ENCODE peak calls at places on chromosome 21, in five cellular contexts. L is IMR-90, J is mesenchymal stem cell, Y is neuronal stem cell, K is H1. T is an unnamed sample.
A peak's percentile ranks its signal among the peaks of the same experiment; 100 is the strongest.

GRCh38 chr21:34037009-34037408 is 36.4 kb upstream of the MRPS6 start:
- DNase-seq in K (no peak), Y (no peak), L (no peak), J (no peak), T (no peak)

GRCh38 chr21:17585875-17586450 is 26.7 kb downstream of the BTG3 start:
- DNase-seq in L (peak; percentile 62), J (peak; percentile 59), K (no peak), Y (peak; percentile 15), T (no peak)

GRCh38 chr21:18549214-18549905 is 145.8 kb upstream of the TMPRSS15 start:
- DNase-seq in L (no peak), Y (no peak), K (no peak), J (no peak), T (no peak)

GRCh38 chr21:27423906-27424595 is 457.2 kb upstream of the ADAMTS5 start:
- DNase-seq in Y (no peak), L (peak; percentile 69), K (peak; percentile 73), J (peak; percentile 37), T (peak; percentile 55)

GRCh38 chr21:25457946-25458345 is 149.3 kb downstream of the MRPL39 start:
- DNase-seq in K (no peak), L (no peak), Y (no peak), J (no peak), T (no peak)

GRCh38 chr21:19508442-19508841 is 1104.9 kb upstream of the TMPRSS15 start:
- DNase-seq in J (no peak), L (no peak), Y (no peak), K (no peak), T (no peak)

GRCh38 chr21:34822957-34823356 is 154.2 kb downstream of the CLIC6 start:
- DNase-seq in L (peak; percentile 68), J (peak; percentile 66), K (no peak), Y (no peak), T (no peak)

GRCh38 chr21:16842716-16843115 is 670.1 kb upstream of the CXADR start:
- DNase-seq in K (no peak), L (peak; percentile 4), Y (no peak), J (no peak), T (no peak)

GRCh38 chr21:35204850-35205564 is 155.9 kb upstream of the RUNX1 start:
- DNase-seq in K (no peak), J (no peak), L (peak; percentile 98), Y (no peak), T (no peak)

GRCh38 chr21:27649323-27649722 is 682.4 kb upstream of the ADAMTS5 start:
- DNase-seq in L (peak; percentile 97), J (peak; percentile 95), K (no peak), Y (no peak), T (no peak)

GRCh38 chr21:14058566-14058965 is 152.2 kb downstream of the LIPI start:
- DNase-seq in Y (no peak), J (no peak), K (no peak), L (no peak), T (no peak)

GRCh38 chr21:26795866-26796329 is 49.3 kb downstream of the ADAMTS1 start:
- DNase-seq in Y (no peak), L (peak; percentile 100), K (no peak), J (peak; percentile 97), T (no peak)

GRCh38 chr21:35349378-35350080 is 300.4 kb upstream of the RUNX1 start:
- DNase-seq in J (no peak), Y (no peak), K (no peak), L (peak; percentile 71), T (no peak)

GRCh38 chr21:34071683-34072082 is 1.7 kb upstream of the MRPS6 start:
- DNase-seq in Y (no peak), K (no peak), J (no peak), L (no peak), T (no peak)

GRCh38 chr21:26844258-26845065 is 747 bp downstream of the ADAMTS1 start:
- DNase-seq in J (peak; percentile 63), Y (peak; percentile 44), L (peak; percentile 22), K (no peak), T (peak; percentile 50)

GRCh38 chr21:18716578-18717138 is 313.1 kb upstream of the TMPRSS15 start:
- DNase-seq in K (no peak), J (no peak), L (no peak), Y (no peak), T (no peak)

GRCh38 chr21:17711896-17712295 is 99.2 kb upstream of the BTG3 start:
- DNase-seq in K (no peak), Y (no peak), J (peak; percentile 28), L (no peak), T (no peak)

GRCh38 chr21:33478858-33479678 is 706 bp downstream of the TMEM50B start:
- DNase-seq in Y (peak; percentile 33), L (peak; percentile 17), K (no peak), J (peak; percentile 55), T (peak; percentile 63)

GRCh38 chr21:35850029-35850428 is 210.3 kb downstream of the SETD4 start:
- DNase-seq in J (peak; percentile 50), Y (no peak), L (peak; percentile 82), K (no peak), T (no peak)

GRCh38 chr21:15210235-15210678 is 145.5 kb upstream of the NRIP1 start:
- DNase-seq in L (no peak), K (no peak), J (peak; percentile 27), Y (no peak), T (peak; percentile 29)

GRCh38 chr21:35045539-35046222 is 3.4 kb downstream of the RUNX1 start:
- DNase-seq in L (no peak), Y (no peak), J (no peak), K (no peak), T (no peak)

GRCh38 chr21:17454315-17455027 is 58.4 kb upstream of the CXADR start:
- DNase-seq in L (peak; percentile 92), Y (peak; percentile 90), J (peak; percentile 97), K (peak; percentile 71), T (peak; percentile 92)

GRCh38 chr21:34565238-34565637 is 49.7 kb downstream of the RCAN1 start:
- DNase-seq in J (no peak), L (no peak), K (no peak), Y (no peak), T (no peak)

GRCh38 chr21:35336534-35336933 is 287.4 kb upstream of the RUNX1 start:
- DNase-seq in L (no peak), J (no peak), Y (no peak), K (no peak), T (no peak)

GRCh38 chr21:29008373-29008772 is 10.8 kb downstream of the RWDD2B start:
- DNase-seq in J (no peak), Y (no peak), L (no peak), K (no peak), T (no peak)

GRCh38 chr21:29005696-29006095 is 13.0 kb upstream of the LTN1 start:
- DNase-seq in L (peak; percentile 26), K (no peak), J (no peak), Y (no peak), T (no peak)

GRCh38 chr21:29007135-29007534 is 12.0 kb downstream of the RWDD2B start:
- DNase-seq in L (no peak), J (no peak), Y (no peak), K (no peak), T (no peak)

GRCh38 chr21:29007801-29008200 is 11.3 kb downstream of the RWDD2B start:
- DNase-seq in K (no peak), J (peak; percentile 87), L (peak; percentile 33), Y (no peak), T (no peak)

DNA sequence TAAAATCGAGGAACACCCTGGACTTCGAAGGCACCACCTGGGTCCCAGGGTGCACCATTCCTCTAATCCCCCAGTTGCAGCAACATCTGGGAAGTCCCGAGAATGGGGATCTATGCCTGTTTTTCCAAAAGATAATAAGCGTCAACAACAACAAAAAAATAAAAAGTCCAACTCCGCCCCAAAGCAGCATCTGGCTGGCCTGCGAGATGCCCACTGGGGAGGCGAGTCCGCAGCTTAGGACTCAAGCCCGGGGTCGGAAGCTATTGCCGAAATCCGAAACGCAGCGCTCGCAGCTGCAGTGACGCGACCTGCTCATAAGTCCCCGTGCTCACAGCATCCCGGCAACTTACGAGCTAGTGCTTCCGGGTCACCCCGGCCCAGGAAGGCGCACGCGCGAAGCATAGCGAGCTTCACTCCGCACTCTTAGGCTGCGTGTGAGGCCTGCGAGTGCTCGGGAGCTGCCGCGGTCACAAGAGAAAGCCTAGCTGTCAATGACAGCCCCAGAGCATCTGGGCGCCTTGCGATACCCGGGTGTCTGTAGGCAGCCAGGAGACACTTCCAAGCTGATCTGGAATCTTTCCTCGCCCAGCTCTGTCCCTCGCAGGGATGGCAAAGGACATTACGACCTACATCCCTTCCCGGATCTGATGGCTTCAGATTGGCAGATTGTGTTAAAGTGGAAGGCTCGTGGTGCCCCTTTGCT is 9.9 kb upstream of the LTN1 start:
- DNase-seq in Y (peak; percentile 89), J (peak; percentile 98), L (peak; percentile 97), K (peak; percentile 91), T (peak; percentile 96)
- H4K8ac ChIP-seq in Y (peak overlapping the region; percentile 99), J (peak overlapping the region; percentile 90), L (peak overlapping the region; percentile 99), K (peak overlapping the region; percentile 84), T (no peak overlapping the region)

GRCh38 chr21:45997205-45997494 is 15.6 kb downstream of the COL6A1 start:
- DNase-seq in K (no peak), J (no peak), L (no peak), Y (no peak), T (no peak)

GRCh38 chr21:45994738-45995685 is 13.4 kb downstream of the COL6A1 start:
- DNase-seq in K (no peak), Y (no peak), J (no peak), L (no peak), T (no peak)

GRCh38 chr21:45994086-45994661 is 12.6 kb downstream of the COL6A1 start:
- DNase-seq in L (no peak), Y (no peak), J (no peak), K (no peak), T (no peak)

GRCh38 chr21:45996311-45997204 is 15.0 kb downstream of the COL6A1 start:
- DNase-seq in K (no peak), J (no peak), L (no peak), Y (no peak), T (no peak)

DNA sequence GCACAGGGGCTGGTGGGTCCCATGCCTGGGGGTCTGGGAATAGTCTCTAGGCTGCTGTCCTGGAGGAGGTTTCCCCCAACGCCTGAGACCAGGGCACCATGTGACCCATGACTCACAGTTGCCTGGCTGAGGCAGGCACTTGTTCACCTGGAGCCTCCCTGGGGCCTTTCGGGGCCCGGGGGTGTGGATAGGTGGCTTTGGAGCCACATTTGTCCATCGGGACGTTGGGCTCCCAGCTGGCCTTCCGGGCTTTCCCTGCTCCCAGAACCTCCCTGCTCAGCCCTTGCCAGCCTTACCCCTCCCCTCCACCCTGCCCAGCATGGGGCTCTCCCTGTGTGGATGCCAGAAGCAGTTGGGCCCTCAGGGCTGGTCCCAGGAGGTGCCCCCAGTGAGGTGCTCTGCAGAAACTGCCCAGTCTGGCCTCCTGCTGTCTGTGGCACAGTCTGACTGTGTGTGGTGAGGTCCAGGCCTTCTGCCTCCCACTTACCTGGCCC is 14.2 kb downstream of the COL6A1 start:
- DNase-seq in Y (no peak), K (no peak), L (no peak), J (no peak), T (peak; percentile 22)
- H3K4ac ChIP-seq in Y (no peak overlapping the region), K (no peak overlapping the region), L (peak overlapping the region; percentile 0), J (no peak overlapping the region), T (no peak overlapping the region)

GRCh38 chr21:45304161-45304830 is 16.6 kb upstream of the POFUT2 start:
- DNase-seq in L (no peak), J (no peak), Y (no peak), K (no peak), T (no peak)
- H3K14ac ChIP-seq in L (no peak overlapping the region), J (peak overlapping the region; percentile 39), Y (peak overlapping the region; percentile 85), K (no peak overlapping the region), T (no peak overlapping the region)

DNA sequence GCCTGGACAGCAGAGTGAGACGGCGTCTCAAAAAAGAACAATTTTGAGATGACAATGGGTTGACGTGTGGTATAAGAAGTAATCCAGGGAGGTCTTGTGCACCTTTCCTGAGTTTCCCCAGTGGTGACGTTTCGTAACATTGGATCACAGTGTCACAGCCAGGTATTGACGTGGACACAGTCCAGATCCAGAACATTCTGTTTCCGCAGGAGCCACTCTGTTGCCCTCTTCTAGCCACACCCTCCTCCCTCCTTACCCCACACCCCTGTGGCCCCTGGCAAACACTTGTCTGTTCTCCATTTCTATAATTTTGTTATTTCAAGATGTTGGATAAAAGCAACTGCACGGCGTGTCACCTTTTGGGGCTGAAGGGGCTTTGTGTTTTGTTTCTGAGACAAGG is 6.5 kb upstream of the TRAPPC10 start:
- DNase-seq in Y (no peak), J (no peak), L (no peak), K (no peak), T (no peak)
- H4K8ac ChIP-seq in Y (no peak overlapping the region), J (peak overlapping the region; percentile 97), L (peak overlapping the region; percentile 98), K (no peak overlapping the region), T (no peak overlapping the region)

T was measured in H9.